ENCODE peak calls at places on chromosomes 1 and 21, in ten cellular contexts. T is activated gamma-delta T cell treated with anti-CD3 and anti-CD28 coated beads, Interleukin-2, amount 50 U/mL, for 16 hours; B is D721Med; C is thoracic aorta; K is NCI-H1092 treated with DMSO at 0.1 percent for 48 hours; Q is activated CD4-positive, alpha-beta T cell treated with anti-CD3 and anti-CD28 coated beads for 4 hours; Y is NCI-H2081; V is NCI-H2107; M is GM10248; G is NCI-H460. R is an unnamed sample.
A peak's percentile ranks its signal among the peaks of the same experiment; 100 is the strongest.

GRCh38 chr1:92599184-92599583 is 112.5 kb upstream of the GFI1 start:
- DNase-seq in T (no peak), C (no peak), Q (no peak), K (no peak), Y (no peak), M (peak; percentile 43), V (no peak), B (no peak), G (peak; percentile 4), R (peak; percentile 26)

GRCh38 chr1:21956720-21957552 is 19.8 kb upstream of the HSPG2 start:
- DNase-seq in V (no peak), G (no peak), C (peak; percentile 47), M (peak; percentile 42), B (no peak), Y (peak; percentile 7), Q (peak; percentile 72), T (peak; percentile 23), K (peak; percentile 50), R (peak; percentile 67)

GRCh38 chr1:67493148-67493547 is 62.9 kb upstream of the SERBP1 start:
- DNase-seq in B (no peak), Q (no peak), V (no peak), M (no peak), Y (no peak), G (no peak), T (no peak), K (no peak), C (no peak), R (no peak)

GRCh38 chr1:116277840-116278540 is 95.1 kb upstream of the ATP1A1 start:
- DNase-seq in G (no peak), Q (no peak), C (no peak), T (no peak), V (no peak), K (no peak), Y (no peak), B (no peak), M (no peak), R (no peak)

GRCh38 chr21:44455524-44456206 is 355 bp downstream of the LRRC3 start:
- DNase-seq in B (peak; percentile 39), C (no peak), T (no peak), Q (no peak), M (peak; percentile 55), V (no peak), K (peak; percentile 52), Y (no peak), G (peak; percentile 23), R (peak; percentile 66)

GRCh38 chr1:165424454-165425283 is 20.3 kb downstream of the RXRG start:
- DNase-seq in Y (no peak), M (no peak), K (no peak), Q (no peak), V (no peak), C (no peak), T (no peak), B (no peak), G (no peak), R (no peak)

GRCh38 chr1:67314696-67315095 is 7.0 kb downstream of the IL12RB2 start:
- DNase-seq in M (peak; percentile 17), K (no peak), Q (no peak), Y (no peak), V (no peak), B (no peak), C (no peak), T (no peak), G (no peak), R (peak; percentile 20)

GRCh38 chr1:33319186-33319948 is 1.5 kb downstream of the A3GALT2 start:
- DNase-seq in Y (no peak), M (no peak), T (no peak), Q (no peak), V (no peak), G (no peak), K (no peak), B (no peak), C (no peak), R (no peak)

GRCh38 chr21:45128613-45129226 is 54.3 kb downstream of the ADARB1 start:
- DNase-seq in K (peak; percentile 51), B (peak; percentile 62), Q (peak; percentile 78), G (peak; percentile 72), V (peak; percentile 62), C (no peak), M (peak; percentile 69), T (peak; percentile 67), Y (peak; percentile 15), R (peak; percentile 87)

GRCh38 chr1:94542088-94542671 is 621 bp upstream of the F3 start:
- DNase-seq in G (no peak), T (no peak), K (no peak), Q (no peak), B (no peak), Y (no peak), V (no peak), C (no peak), M (peak; percentile 20), R (no peak)

GRCh38 chr21:37184784-37185593 is 82.1 kb downstream of the VPS26C start:
- DNase-seq in G (no peak), B (no peak), V (no peak), C (no peak), Y (no peak), K (no peak), Q (no peak), T (no peak), M (no peak), R (no peak)

GRCh38 chr1:58136502-58136901 is 410.0 kb downstream of the OMA1 start:
- DNase-seq in V (no peak), M (no peak), C (no peak), Y (no peak), T (no peak), K (no peak), Q (no peak), G (no peak), B (no peak), R (no peak)

GRCh38 chr1:202479630-202480029 is 131.1 kb downstream of the PPP1R12B start:
- DNase-seq in Y (no peak), C (no peak), G (no peak), B (no peak), Q (no peak), T (no peak), M (no peak), K (no peak), V (no peak), R (no peak)

GRCh38 chr1:209045326-209046057 is 538.0 kb upstream of the CAMK1G start:
- DNase-seq in G (no peak), Q (no peak), K (peak; percentile 16), Y (no peak), V (peak; percentile 41), T (no peak), M (no peak), C (no peak), B (no peak), R (no peak)

GRCh38 chr1:75310067-75310466 is 175.9 kb downstream of the LHX8 start:
- DNase-seq in C (no peak), Y (no peak), Q (no peak), G (no peak), B (no peak), M (no peak), V (no peak), K (no peak), T (no peak), R (peak; percentile 16)

R was measured in NCI-H69.